ENCODE peak calls at places on chromosomes 12 and 14, in four cellular contexts. S is OCI-LY7, Q is GM23248, K is IMR-90. P is an unnamed sample.

GRCh38 chr12:110592078-110592477 is 9.0 kb upstream of the PPTC7 start:
- DNase-seq in Q (no peak), S (no peak), K (no peak), P (no peak)

GRCh38 chr12:94644141-94644575 is 6.2 kb downstream of the TMCC3 start:
- DNase-seq in Q (peak; percentile 75), K (peak; percentile 24), S (peak; percentile 41), P (no peak)

GRCh38 chr12:123723765-123724164 is 11.6 kb downstream of the ATP6V0A2 start:
- DNase-seq in K (no peak), S (no peak), Q (no peak), P (no peak)

GRCh38 chr12:108040968-108041367 is 88.1 kb upstream of the WSCD2 start:
- DNase-seq in K (no peak), Q (no peak), S (no peak), P (no peak)

GRCh38 chr12:118372541-118373495 is at the start of gene TAOK3:
- DNase-seq in K (peak; percentile 97), S (peak; percentile 98), Q (peak; percentile 99), P (peak; percentile 99)

GRCh38 chr12:89936631-89937030 is 228.0 kb upstream of the ATP2B1 start:
- DNase-seq in S (no peak), K (no peak), Q (no peak), P (no peak)

GRCh38 chr12:4984971-4985370 is 58.7 kb upstream of the KCNA5 start:
- DNase-seq in K (no peak), Q (no peak), S (no peak), P (no peak)

GRCh38 chr14:71247106-71247505 is 339.8 kb downstream of the PCNX1 start:
- DNase-seq in Q (peak; percentile 58), K (peak; percentile 51), S (no peak), P (no peak)

GRCh38 chr12:2775431-2775830 is 19.3 kb upstream of the FKBP4 start:
- DNase-seq in S (no peak), K (no peak), Q (no peak), P (no peak)

GRCh38 chr12:124527861-124528561 is 39.4 kb downstream of the NCOR2 start:
- DNase-seq in K (no peak), S (no peak), Q (peak; percentile 81), P (peak; percentile 56)

GRCh38 chr14:61186341-61186740 is 94.8 kb downstream of the TMEM30B start:
- DNase-seq in Q (no peak), S (no peak), K (no peak), P (no peak)

GRCh38 chr12:48934312-48934706 is 9.0 kb upstream of the FKBP11 start:
- DNase-seq in Q (no peak), S (no peak), K (no peak), P (peak; percentile 34)

GRCh38 chr12:68572650-68573049 is 38.0 kb upstream of the RAP1B start:
- DNase-seq in Q (peak; percentile 31), K (peak; percentile 24), S (no peak), P (no peak)

GRCh38 chr14:55127491-55127951 is 1.5 kb upstream of the LGALS3 start:
- DNase-seq in Q (peak; percentile 84), K (peak; percentile 39), S (no peak), P (no peak)

GRCh38 chr14:61296707-61297502 is 15.8 kb upstream of the TMEM30B start:
- DNase-seq in S (peak; percentile 42), Q (peak; percentile 67), K (peak; percentile 56), P (peak; percentile 49)

GRCh38 chr12:50188280-50188781 is 21.2 kb upstream of the CERS5 start:
- DNase-seq in K (peak; percentile 67), Q (peak; percentile 91), S (no peak), P (no peak)

GRCh38 chr12:64039285-64039871 is 182.7 kb downstream of the KICS2 start:
- DNase-seq in Q (peak; percentile 64), K (peak; percentile 74), S (no peak), P (peak; percentile 35)

GRCh38 chr12:53381739-53382630 is 2.0 kb downstream of the SP1 start:
- DNase-seq in S (peak; percentile 67), Q (peak; percentile 85), K (peak; percentile 44), P (peak; percentile 80)

GRCh38 chr14:80427101-80427500 is 215.8 kb upstream of the DIO2 start:
- DNase-seq in Q (peak; percentile 29), K (peak; percentile 68), S (no peak), P (no peak)

GRCh38 chr12:49110191-49111155 is at the start of gene LMBR1L:
- DNase-seq in Q (peak; percentile 100), K (peak; percentile 98), S (peak; percentile 99), P (peak; percentile 99)

GRCh38 chr12:115012861-115013667 is 329.1 kb upstream of the TBX3 start:
- DNase-seq in Q (no peak), S (no peak), K (no peak), P (no peak)

GRCh38 chr12:82912406-82912805 is 225.7 kb downstream of the TMTC2 start:
- DNase-seq in K (peak; percentile 4), Q (peak; percentile 34), S (no peak), P (no peak)

GRCh38 chr12:121980892-121981272 is 40.8 kb upstream of the BCL7A start:
- DNase-seq in S (no peak), K (no peak), Q (no peak), P (no peak)

GRCh38 chr14:52879958-52880357 is 70.9 kb downstream of the FERMT2 start:
- DNase-seq in S (no peak), Q (peak; percentile 12), K (peak; percentile 56), P (no peak)

GRCh38 chr14:95564060-95564459 is 29.2 kb downstream of the GLRX5 start:
- DNase-seq in S (no peak), K (peak; percentile 18), Q (peak; percentile 58), P (no peak)
- H2AFZ ChIP-seq in S (no peak overlapping the region), K (no peak overlapping the region), Q (no peak overlapping the region), P (no peak overlapping the region)

GRCh38 chr12:6364037-6364360 is 11.4 kb downstream of the SCNN1A start:
- DNase-seq in S (no peak), Q (peak; percentile 53), K (no peak), P (no peak)
- H2AFZ ChIP-seq in S (no peak overlapping the region), Q (peak overlapping the region; percentile 87), K (peak overlapping the region; percentile 94), P (no peak overlapping the region)

GRCh38 chr12:18752947-18753346 is 15.0 kb downstream of the CAPZA3 start:
- DNase-seq in K (no peak), S (no peak), Q (no peak), P (peak; percentile 53)
- H2AFZ ChIP-seq in K (no peak overlapping the region), S (no peak overlapping the region), Q (no peak overlapping the region), P (peak overlapping the region; percentile 77)

DNA sequence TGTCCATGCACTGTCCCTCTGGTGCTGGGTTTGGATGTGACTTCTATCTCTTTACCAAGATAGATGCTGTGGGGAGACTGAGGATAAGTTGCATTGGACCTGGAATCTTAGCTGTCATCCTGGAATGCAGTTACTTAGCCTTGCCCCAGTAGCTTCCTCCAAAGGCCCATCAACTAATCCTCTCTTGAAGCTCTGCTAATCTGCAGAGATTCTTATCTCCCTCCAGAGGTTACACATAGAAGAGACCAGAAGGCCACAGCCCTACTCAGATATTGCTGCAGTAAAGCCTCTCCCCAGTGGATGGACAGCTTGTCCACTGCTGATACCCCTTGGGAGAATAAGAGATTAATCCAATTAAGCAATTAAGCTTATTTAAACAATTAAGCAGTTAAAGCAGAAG is 867.2 kb downstream of the BCL11B start:
- DNase-seq in S (no peak), Q (no peak), K (no peak), P (no peak)
- H2AFZ ChIP-seq in S (no peak overlapping the region), Q (no peak overlapping the region), K (no peak overlapping the region), P (no peak overlapping the region)

DNA sequence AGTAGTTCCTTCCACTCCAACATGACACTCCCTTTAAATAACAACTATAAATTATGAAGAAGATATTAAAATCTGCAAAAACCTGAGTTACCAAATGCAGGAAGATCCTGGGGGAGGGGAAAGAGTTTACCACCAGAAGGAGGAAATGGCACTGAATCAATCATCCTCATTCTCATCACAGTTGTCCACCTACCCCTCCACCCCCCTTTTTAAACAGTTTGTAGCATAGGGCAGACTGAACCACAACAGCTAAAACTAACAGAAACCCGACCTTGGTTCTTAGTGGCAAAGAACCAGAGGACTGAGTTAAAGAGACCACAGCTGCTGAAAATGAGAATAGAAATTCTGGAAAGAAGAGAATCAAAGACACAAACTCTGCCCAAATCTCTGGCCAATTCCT is 189.5 kb downstream of the MED13L start:
- DNase-seq in K (no peak), Q (no peak), S (no peak), P (no peak)
- H2AFZ ChIP-seq in K (no peak overlapping the region), Q (no peak overlapping the region), S (no peak overlapping the region), P (no peak overlapping the region)

P was measured in GM23338.